ENCODE peak calls at places on chromosomes 13 and 19, in four cellular contexts. N, G, X and Y are unnamed samples.

GRCh38 chr19:41694831-41695635 is 7.0 kb upstream of the CEACAM7 start:
- DNase-seq in X (no peak), G (no peak), N (no peak), Y (no peak)

GRCh38 chr13:30798776-30799625 is 63.7 kb downstream of the ALOX5AP start:
- DNase-seq in G (no peak), X (no peak), N (no peak), Y (no peak)

GRCh38 chr13:80011448-80012212 is 329.3 kb downstream of the SPRY2 start:
- DNase-seq in X (no peak), G (no peak), N (no peak), Y (peak)

GRCh38 chr19:33552928-33553279 is 31.3 kb upstream of the PEPD start:
- DNase-seq in N (no peak), G (no peak), X (no peak), Y (peak)

GRCh38 chr13:38819596-38819995 is 132.7 kb downstream of the FREM2 start:
- DNase-seq in X (no peak), G (no peak), N (no peak), Y (no peak)

GRCh38 chr13:75544681-75545333 is 4.8 kb upstream of the UCHL3 start:
- DNase-seq in G (peak), N (no peak), X (no peak), Y (no peak)

GRCh38 chr13:34547929-34548328 is 394.1 kb upstream of the NBEA start:
- DNase-seq in N (no peak), X (no peak), G (no peak), Y (no peak)

GRCh38 chr13:24038846-24039330 is 121.6 kb upstream of the SPATA13 start:
- DNase-seq in G (peak), X (no peak), N (no peak), Y (no peak)

GRCh38 chr13:40389081-40389641 is 277.3 kb downstream of the FOXO1 start:
- DNase-seq in X (no peak), N (peak), G (no peak), Y (no peak)

GRCh38 chr13:29496241-29496712 is 99.2 kb downstream of the SLC7A1 start:
- DNase-seq in N (peak), G (no peak), X (no peak), Y (peak)

GRCh38 chr19:33248954-33249613 is 23.4 kb upstream of the SLC7A10 start:
- DNase-seq in X (no peak), G (no peak), N (no peak), Y (no peak)

GRCh38 chr13:95656386-95657015 is 12.0 kb upstream of the DZIP1 start:
- DNase-seq in G (no peak), N (no peak), X (no peak), Y (no peak)

GRCh38 chr13:32969516-32969941 is 46.7 kb upstream of the KL start:
- DNase-seq in N (no peak), G (peak), X (no peak), Y (no peak)

GRCh38 chr13:93169980-93170379 is 56.6 kb upstream of the GPC6 start:
- DNase-seq in N (no peak), X (no peak), G (peak), Y (no peak)